ENCODE peak calls at places on chromosomes 1 and 21, in ten cellular contexts. One of them, this sample, is unnamed.

GRCh38 chr1:3856923-3857790 is at the start of the genes CEP104 and DFFB:
- DNase-seq in IMR-90: peak
- DNase-seq in pancreas: peak
- DNase-seq in cardiac fibroblast: peak
- DNase-seq in neural progenitor cell: peak
- DNase-seq in esophagus squamous epithelium: peak
- DNase-seq in Peyer's patch: peak
- DNase-seq in fibroblast of pulmonary artery: peak
- DNase-seq in cardiac muscle cell: peak
- DNase-seq in brain microvascular endothelial cell: peak
- DNase-seq in this sample: peak

GRCh38 chr1:2050482-2050792 is 226 bp downstream of the PRKCZ start:
- DNase-seq in neural progenitor cell: no peak
- DNase-seq in brain microvascular endothelial cell: no peak
- DNase-seq in fibroblast of pulmonary artery: no peak
- DNase-seq in esophagus squamous epithelium: no peak
- DNase-seq in cardiac fibroblast: no peak
- DNase-seq in IMR-90: no peak
- DNase-seq in cardiac muscle cell: no peak
- DNase-seq in pancreas: peak
- DNase-seq in Peyer's patch: no peak
- DNase-seq in this sample: no peak

GRCh38 chr1:171799166-171799565 is 17.7 kb downstream of the METTL13 start:
- DNase-seq in IMR-90: no peak
- DNase-seq in cardiac fibroblast: peak
- DNase-seq in fibroblast of pulmonary artery: peak
- DNase-seq in cardiac muscle cell: no peak
- DNase-seq in neural progenitor cell: no peak
- DNase-seq in Peyer's patch: no peak
- DNase-seq in pancreas: no peak
- DNase-seq in esophagus squamous epithelium: no peak
- DNase-seq in brain microvascular endothelial cell: no peak
- DNase-seq in this sample: no peak

GRCh38 chr1:177255411-177255810 is 84.7 kb downstream of the BRINP2 start:
- DNase-seq in esophagus squamous epithelium: no peak
- DNase-seq in brain microvascular endothelial cell: no peak
- DNase-seq in Peyer's patch: no peak
- DNase-seq in neural progenitor cell: no peak
- DNase-seq in cardiac fibroblast: no peak
- DNase-seq in IMR-90: peak
- DNase-seq in pancreas: no peak
- DNase-seq in fibroblast of pulmonary artery: no peak
- DNase-seq in cardiac muscle cell: no peak
- DNase-seq in this sample: peak

GRCh38 chr1:48106049-48106448 is 108.9 kb upstream of the TRABD2B start:
- DNase-seq in cardiac muscle cell: no peak
- DNase-seq in neural progenitor cell: no peak
- DNase-seq in cardiac fibroblast: no peak
- DNase-seq in IMR-90: no peak
- DNase-seq in Peyer's patch: no peak
- DNase-seq in brain microvascular endothelial cell: no peak
- DNase-seq in fibroblast of pulmonary artery: no peak
- DNase-seq in pancreas: no peak
- DNase-seq in esophagus squamous epithelium: no peak
- DNase-seq in this sample: no peak

GRCh38 chr1:234600418-234601216 is 9.4 kb downstream of the IRF2BP2 start:
- DNase-seq in esophagus squamous epithelium: no peak
- DNase-seq in IMR-90: no peak
- DNase-seq in brain microvascular endothelial cell: no peak
- DNase-seq in fibroblast of pulmonary artery: peak
- DNase-seq in neural progenitor cell: no peak
- DNase-seq in cardiac muscle cell: no peak
- DNase-seq in pancreas: no peak
- DNase-seq in Peyer's patch: peak
- DNase-seq in cardiac fibroblast: peak
- DNase-seq in this sample: peak

GRCh38 chr1:211036701-211037494 is 97.0 kb downstream of the KCNH1 start:
- DNase-seq in esophagus squamous epithelium: no peak
- DNase-seq in cardiac muscle cell: no peak
- DNase-seq in IMR-90: peak
- DNase-seq in brain microvascular endothelial cell: peak
- DNase-seq in Peyer's patch: no peak
- DNase-seq in fibroblast of pulmonary artery: peak
- DNase-seq in cardiac fibroblast: no peak
- DNase-seq in neural progenitor cell: no peak
- DNase-seq in pancreas: no peak
- DNase-seq in this sample: peak

GRCh38 chr1:217088521-217089221 is 365.4 kb upstream of the ESRRG start:
- DNase-seq in cardiac fibroblast: no peak
- DNase-seq in Peyer's patch: no peak
- DNase-seq in fibroblast of pulmonary artery: peak
- DNase-seq in brain microvascular endothelial cell: no peak
- DNase-seq in pancreas: no peak
- DNase-seq in cardiac muscle cell: peak
- DNase-seq in esophagus squamous epithelium: no peak
- DNase-seq in IMR-90: peak
- DNase-seq in neural progenitor cell: peak
- DNase-seq in this sample: no peak

GRCh38 chr1:195336718-195337269 is 1271.4 kb downstream of the KCNT2 start:
- DNase-seq in pancreas: no peak
- DNase-seq in IMR-90: no peak
- DNase-seq in brain microvascular endothelial cell: no peak
- DNase-seq in Peyer's patch: no peak
- DNase-seq in cardiac muscle cell: no peak
- DNase-seq in esophagus squamous epithelium: no peak
- DNase-seq in cardiac fibroblast: no peak
- DNase-seq in neural progenitor cell: no peak
- DNase-seq in fibroblast of pulmonary artery: no peak
- DNase-seq in this sample: no peak

GRCh38 chr1:32754282-32755097 is 51.9 kb upstream of the SYNC start:
- DNase-seq in IMR-90: peak
- DNase-seq in esophagus squamous epithelium: no peak
- DNase-seq in Peyer's patch: peak
- DNase-seq in fibroblast of pulmonary artery: peak
- DNase-seq in cardiac muscle cell: peak
- DNase-seq in neural progenitor cell: peak
- DNase-seq in pancreas: peak
- DNase-seq in brain microvascular endothelial cell: no peak
- DNase-seq in cardiac fibroblast: peak
- DNase-seq in this sample: peak

GRCh38 chr21:15730484-15731242 is 881 bp downstream of the USP25 start:
- DNase-seq in cardiac muscle cell: no peak
- DNase-seq in IMR-90: no peak
- DNase-seq in esophagus squamous epithelium: no peak
- DNase-seq in pancreas: peak
- DNase-seq in fibroblast of pulmonary artery: peak
- DNase-seq in brain microvascular endothelial cell: no peak
- DNase-seq in Peyer's patch: no peak
- DNase-seq in neural progenitor cell: no peak
- DNase-seq in cardiac fibroblast: no peak
- DNase-seq in this sample: no peak

GRCh38 chr1:159171254-159171687 is at the start of gene CADM3:
- DNase-seq in fibroblast of pulmonary artery: peak
- DNase-seq in neural progenitor cell: peak
- DNase-seq in Peyer's patch: no peak
- DNase-seq in esophagus squamous epithelium: no peak
- DNase-seq in pancreas: no peak
- DNase-seq in IMR-90: no peak
- DNase-seq in cardiac fibroblast: peak
- DNase-seq in cardiac muscle cell: peak
- DNase-seq in brain microvascular endothelial cell: no peak
- DNase-seq in this sample: no peak

GRCh38 chr1:159170639-159171038 is 776 bp upstream of the CADM3 start:
- DNase-seq in Peyer's patch: no peak
- DNase-seq in cardiac fibroblast: peak
- DNase-seq in esophagus squamous epithelium: no peak
- DNase-seq in neural progenitor cell: no peak
- DNase-seq in brain microvascular endothelial cell: no peak
- DNase-seq in cardiac muscle cell: no peak
- DNase-seq in pancreas: no peak
- DNase-seq in IMR-90: no peak
- DNase-seq in fibroblast of pulmonary artery: peak
- DNase-seq in this sample: no peak

GRCh38 chr1:159173303-159173702 is 1.9 kb downstream of the CADM3 start:
- DNase-seq in pancreas: no peak
- DNase-seq in cardiac fibroblast: no peak
- DNase-seq in IMR-90: no peak
- DNase-seq in fibroblast of pulmonary artery: no peak
- DNase-seq in neural progenitor cell: no peak
- DNase-seq in Peyer's patch: no peak
- DNase-seq in esophagus squamous epithelium: no peak
- DNase-seq in cardiac muscle cell: no peak
- DNase-seq in brain microvascular endothelial cell: no peak
- DNase-seq in this sample: no peak

GRCh38 chr1:159171688-159172501 is 480 bp downstream of the CADM3 start:
- DNase-seq in brain microvascular endothelial cell: no peak
- DNase-seq in Peyer's patch: no peak
- DNase-seq in esophagus squamous epithelium: no peak
- DNase-seq in cardiac fibroblast: no peak
- DNase-seq in fibroblast of pulmonary artery: peak
- DNase-seq in pancreas: no peak
- DNase-seq in IMR-90: no peak
- DNase-seq in cardiac muscle cell: peak
- DNase-seq in neural progenitor cell: peak
- DNase-seq in this sample: no peak

DNA sequence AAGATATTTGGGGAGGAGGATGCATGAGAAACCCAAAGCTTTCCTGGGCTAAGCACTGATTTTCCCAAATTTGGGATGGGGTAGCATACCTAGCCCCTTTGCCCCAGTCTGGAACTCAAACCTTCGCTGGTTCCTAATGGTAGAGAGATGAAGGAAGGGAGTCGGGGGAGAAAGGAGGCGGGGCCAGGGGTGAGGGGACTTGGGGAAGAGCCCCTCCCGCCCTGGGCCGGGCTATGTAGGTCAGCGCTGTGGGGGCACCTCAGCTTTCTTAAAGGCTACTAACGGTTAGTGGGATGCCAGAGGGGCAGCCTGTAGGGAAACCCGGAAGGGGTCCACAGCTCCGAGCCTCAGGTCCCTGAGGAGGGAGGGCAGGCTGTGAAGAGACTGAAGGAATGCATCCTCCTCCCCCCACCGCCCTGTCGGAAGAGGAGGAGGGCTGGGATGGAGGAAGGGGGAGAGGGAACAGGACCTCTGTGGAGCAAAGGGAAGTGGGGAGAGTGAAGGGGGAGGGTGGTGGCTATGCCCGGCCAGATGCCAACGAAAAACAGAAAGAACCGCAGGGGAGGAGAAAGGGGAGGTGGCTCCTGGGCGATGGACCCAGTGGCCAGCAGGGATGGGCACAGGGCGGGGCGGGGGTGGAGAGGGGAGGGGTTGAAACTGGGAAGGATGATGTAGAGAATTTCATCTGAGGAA is 1.3 kb downstream of the CADM3 start:
- DNase-seq in fibroblast of pulmonary artery: peak
- DNase-seq in IMR-90: no peak
- DNase-seq in esophagus squamous epithelium: no peak
- DNase-seq in pancreas: no peak
- DNase-seq in Peyer's patch: peak
- DNase-seq in cardiac muscle cell: no peak
- DNase-seq in brain microvascular endothelial cell: no peak
- DNase-seq in neural progenitor cell: peak
- DNase-seq in cardiac fibroblast: peak
- DNase-seq in this sample: no peak
- H3K4me3 ChIP-seq in fibroblast of pulmonary artery: peak
- H3K4me3 ChIP-seq in IMR-90: no peak
- H3K4me3 ChIP-seq in esophagus squamous epithelium: peak
- H3K4me3 ChIP-seq in pancreas: no peak
- H3K4me3 ChIP-seq in Peyer's patch: no peak
- H3K4me3 ChIP-seq in cardiac muscle cell: peak
- H3K4me3 ChIP-seq in brain microvascular endothelial cell: no peak
- H3K4me3 ChIP-seq in neural progenitor cell: peak
- H3K4me3 ChIP-seq in cardiac fibroblast: peak
- H3K4me3 ChIP-seq in this sample: no peak

DNA sequence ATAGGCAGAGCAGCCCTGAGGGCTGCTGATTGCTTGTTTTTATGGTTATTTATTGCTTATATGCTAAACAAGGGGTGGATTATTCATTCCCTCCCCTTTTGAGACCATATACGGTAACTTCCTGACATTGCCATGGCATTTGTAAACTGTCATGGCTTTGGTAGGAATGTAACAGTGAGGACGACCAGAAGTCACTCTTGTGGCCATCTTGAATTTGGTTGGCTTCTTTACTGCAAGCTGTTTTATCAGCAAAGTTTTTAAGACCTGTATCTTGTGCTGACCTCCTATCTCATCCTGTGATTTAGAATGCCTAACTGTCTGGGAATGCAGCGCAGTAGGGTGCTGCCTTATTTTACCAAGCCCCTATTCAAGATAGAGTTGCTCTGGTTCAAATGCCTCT is 531.8 kb upstream of the PRMT6 start:
- DNase-seq in brain microvascular endothelial cell: no peak
- DNase-seq in cardiac muscle cell: no peak
- DNase-seq in Peyer's patch: no peak
- DNase-seq in fibroblast of pulmonary artery: no peak
- DNase-seq in esophagus squamous epithelium: no peak
- DNase-seq in IMR-90: no peak
- DNase-seq in pancreas: no peak
- DNase-seq in neural progenitor cell: no peak
- DNase-seq in cardiac fibroblast: no peak
- DNase-seq in this sample: no peak
- TF ChIP-seq CTCF in brain microvascular endothelial cell: no peak
- TF ChIP-seq CTCF in cardiac muscle cell: no peak
- TF ChIP-seq CTCF in Peyer's patch: no peak
- TF ChIP-seq CTCF in fibroblast of pulmonary artery: no peak
- TF ChIP-seq CTCF in esophagus squamous epithelium: no peak
- TF ChIP-seq CTCF in IMR-90: no peak
- TF ChIP-seq CTCF in pancreas: no peak
- TF ChIP-seq CTCF in neural progenitor cell: no peak
- TF ChIP-seq CTCF in cardiac fibroblast: no peak
- TF ChIP-seq CTCF in this sample: no peak

GRCh38 chr1:143497374-143497747 is 474.4 kb downstream of the FAM72C start:
- DNase-seq in cardiac fibroblast: no peak
- DNase-seq in IMR-90: no peak
- DNase-seq in neural progenitor cell: peak
- DNase-seq in fibroblast of pulmonary artery: no peak
- DNase-seq in brain microvascular endothelial cell: no peak
- DNase-seq in cardiac muscle cell: no peak
- DNase-seq in pancreas: peak
- DNase-seq in Peyer's patch: no peak
- DNase-seq in esophagus squamous epithelium: no peak
- DNase-seq in this sample: no peak
- H3K4me3 ChIP-seq in cardiac fibroblast: no peak
- H3K4me3 ChIP-seq in IMR-90: no peak
- H3K4me3 ChIP-seq in neural progenitor cell: no peak
- H3K4me3 ChIP-seq in fibroblast of pulmonary artery: no peak
- H3K4me3 ChIP-seq in brain microvascular endothelial cell: peak
- H3K4me3 ChIP-seq in cardiac muscle cell: no peak
- H3K4me3 ChIP-seq in pancreas: no peak
- H3K4me3 ChIP-seq in Peyer's patch: peak
- H3K4me3 ChIP-seq in esophagus squamous epithelium: peak
- H3K4me3 ChIP-seq in this sample: no peak

DNA sequence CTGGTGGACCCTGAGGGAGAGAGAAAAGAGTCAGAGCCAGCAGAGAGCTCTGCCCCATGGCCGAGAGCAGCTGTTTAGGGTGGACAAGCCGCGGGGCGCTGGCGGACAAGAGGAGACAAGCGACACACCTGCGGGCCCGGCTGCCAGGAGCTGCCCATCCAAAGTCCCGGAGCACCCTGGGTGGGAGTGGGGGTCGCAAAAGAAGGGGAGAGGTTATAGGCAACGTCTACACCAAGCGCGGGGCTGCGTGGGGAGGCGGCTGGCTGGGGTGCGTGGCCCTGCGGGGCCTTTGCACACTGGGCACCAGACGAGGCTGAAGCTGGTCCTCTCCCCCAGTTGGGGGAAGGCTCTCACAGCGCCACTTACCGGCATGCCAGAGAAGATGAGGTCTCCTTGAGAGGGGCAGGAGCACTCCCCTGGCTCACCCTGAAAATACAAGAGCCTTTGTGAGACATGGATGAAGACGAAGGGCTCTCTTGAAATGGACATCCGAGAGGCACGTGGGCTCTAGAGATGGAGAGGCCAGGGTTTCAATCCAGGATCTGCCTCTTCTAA is 24.1 kb downstream of the COL16A1 start:
- DNase-seq in brain microvascular endothelial cell: no peak
- DNase-seq in esophagus squamous epithelium: no peak
- DNase-seq in neural progenitor cell: no peak
- DNase-seq in cardiac muscle cell: no peak
- DNase-seq in IMR-90: no peak
- DNase-seq in pancreas: no peak
- DNase-seq in cardiac fibroblast: no peak
- DNase-seq in fibroblast of pulmonary artery: no peak
- DNase-seq in Peyer's patch: no peak
- DNase-seq in this sample: no peak
- TF ChIP-seq CTCF in brain microvascular endothelial cell: peak
- TF ChIP-seq CTCF in esophagus squamous epithelium: no peak
- TF ChIP-seq CTCF in neural progenitor cell: no peak
- TF ChIP-seq CTCF in cardiac muscle cell: no peak
- TF ChIP-seq CTCF in IMR-90: no peak
- TF ChIP-seq CTCF in pancreas: no peak
- TF ChIP-seq CTCF in cardiac fibroblast: no peak
- TF ChIP-seq CTCF in fibroblast of pulmonary artery: no peak
- TF ChIP-seq CTCF in Peyer's patch: no peak
- TF ChIP-seq CTCF in this sample: no peak

This sample was measured in foreskin fibroblast.